ENCODE peak calls at places on chromosomes 6 and 20, in six cellular contexts. S, X, Y, W, J and G are unnamed samples.

GRCh38 chr6:145502417-145502816 is 232.9 kb downstream of the EPM2A start:
- DNase-seq in S (no peak), Y (peak), J (no peak), W (no peak), X (no peak), G (no peak)

GRCh38 chr6:1310628-1311399 is 1.1 kb upstream of the FOXQ1 start:
- DNase-seq in Y (no peak), X (peak), S (no peak), J (no peak), W (peak), G (peak)

GRCh38 chr6:10347561-10348327 is 67.1 kb downstream of the TFAP2A start:
- DNase-seq in X (no peak), S (peak), Y (peak), W (no peak), J (no peak), G (peak)

GRCh38 chr6:31737315-31738047 is 1.2 kb upstream of the CLIC1 start:
- DNase-seq in W (peak), X (peak), J (peak), S (no peak), Y (peak), G (no peak)

GRCh38 chr6:158452191-158452590 is 107.7 kb upstream of the TMEM181 start:
- DNase-seq in X (no peak), S (no peak), J (no peak), W (no peak), Y (no peak), G (peak)

GRCh38 chr6:136549359-136550044 is 720 bp downstream of the MAP7 start:
- DNase-seq in W (peak), S (no peak), Y (peak), J (no peak), X (peak), G (peak)

GRCh38 chr20:44785768-44786167 is 24.6 kb downstream of the RIMS4 start:
- DNase-seq in J (no peak), S (no peak), X (peak), W (peak), Y (no peak), G (no peak)

GRCh38 chr6:29924731-29925130 is 17.6 kb upstream of the HLA-A start:
- DNase-seq in Y (no peak), X (no peak), W (no peak), S (no peak), J (no peak), G (peak)

GRCh38 chr6:131728296-131728939 is 17.6 kb upstream of the CTAGE9 start:
- DNase-seq in X (no peak), S (peak), Y (peak), J (no peak), W (no peak), G (no peak)

GRCh38 chr20:3245156-3245555 is 6.2 kb upstream of the SLC4A11 start:
- DNase-seq in Y (no peak), J (no peak), S (no peak), W (no peak), X (no peak), G (no peak)

GRCh38 chr6:131372535-131372934 is 200.5 kb upstream of the ARG1 start:
- DNase-seq in J (no peak), W (no peak), X (no peak), S (no peak), Y (no peak), G (no peak)

GRCh38 chr6:97947841-97948240 is 664.8 kb upstream of the MMS22L start:
- DNase-seq in X (no peak), J (no peak), W (no peak), S (peak), Y (peak), G (peak)

GRCh38 chr20:63835031-63835858 is 4.2 kb upstream of the ZBTB46 start:
- DNase-seq in S (peak), Y (peak), J (peak), X (peak), W (peak), G (peak)

GRCh38 chr20:63235399-63235983 is at the start of gene BIRC7:
- DNase-seq in X (no peak), W (no peak), Y (peak), S (no peak), J (no peak), G (no peak)

GRCh38 chr6:152391179-152391880 is 245.8 kb downstream of the SYNE1 start:
- DNase-seq in Y (no peak), X (no peak), S (peak), W (no peak), J (no peak), G (no peak)

GRCh38 chr20:62837790-62838458 is 21.1 kb downstream of the COL9A3 start:
- DNase-seq in X (no peak), Y (no peak), W (no peak), J (no peak), S (no peak), G (no peak)

GRCh38 chr6:16002332-16003196 is 126.3 kb upstream of the MYLIP start:
- DNase-seq in J (no peak), S (no peak), W (no peak), Y (no peak), X (no peak), G (no peak)

GRCh38 chr6:148392611-148393160 is 50.0 kb downstream of the SASH1 start:
- DNase-seq in Y (no peak), S (no peak), J (no peak), W (no peak), X (no peak), G (no peak)

GRCh38 chr20:38674178-38675133 is 49.8 kb upstream of the SLC32A1 start:
- DNase-seq in J (peak), W (peak), X (peak), S (peak), Y (peak), G (no peak)

GRCh38 chr20:36439040-36439730 is 102.1 kb upstream of the MYL9 start:
- DNase-seq in X (peak), Y (peak), J (peak), W (peak), S (peak), G (peak)

GRCh38 chr6:157019733-157020132 is 242.6 kb downstream of the ARID1B start:
- DNase-seq in X (no peak), W (no peak), J (no peak), Y (peak), S (peak), G (no peak)

GRCh38 chr20:49396230-49396629 is 86.2 kb downstream of the KCNB1 start:
- DNase-seq in S (no peak), X (no peak), W (no peak), J (no peak), Y (no peak), G (no peak)

GRCh38 chr20:37544386-37544785 is 16.7 kb upstream of the BLCAP start:
- DNase-seq in W (no peak), J (no peak), X (peak), Y (no peak), S (no peak), G (no peak)

GRCh38 chr6:126797981-126798380 is 320.5 kb upstream of the RSPO3 start:
- DNase-seq in Y (no peak), J (no peak), W (no peak), S (no peak), X (no peak), G (no peak)

GRCh38 chr6:157645201-157645795 is 177.7 kb upstream of the SNX9 start:
- DNase-seq in Y (no peak), S (no peak), X (no peak), J (no peak), W (no peak), G (no peak)

GRCh38 chr6:15327271-15327670 is 81.4 kb downstream of the JARID2 start:
- DNase-seq in J (no peak), X (no peak), W (peak), Y (no peak), S (no peak), G (peak)

GRCh38 chr6:27872634-27873028 is 39.6 kb downstream of the OR2B2 start:
- DNase-seq in S (no peak), W (peak), Y (no peak), J (no peak), X (no peak), G (no peak)

GRCh38 chr20:23094213-23094896 is 8.2 kb upstream of the CD93 start:
- DNase-seq in Y (no peak), J (no peak), X (no peak), W (no peak), S (no peak), G (no peak)

GRCh38 chr6:154302111-154302752 is 54.4 kb downstream of the IPCEF1 start:
- DNase-seq in Y (peak), W (no peak), J (no peak), X (no peak), S (peak), G (peak)

GRCh38 chr6:152952045-152952444 is 30.8 kb downstream of the FBXO5 start:
- DNase-seq in X (no peak), Y (peak), S (peak), J (no peak), W (no peak), G (no peak)

GRCh38 chr20:15742627-15743026 is 830.6 kb downstream of the KIF16B start:
- DNase-seq in J (no peak), S (no peak), X (no peak), W (no peak), Y (no peak), G (no peak)

GRCh38 chr20:55242853-55243252 is 762.5 kb downstream of the CBLN4 start:
- DNase-seq in S (no peak), Y (no peak), W (no peak), J (no peak), X (no peak), G (no peak)

GRCh38 chr6:31465185-31465536 is 32.8 kb upstream of the MICB start:
- DNase-seq in S (no peak), W (no peak), X (no peak), Y (no peak), J (no peak), G (no peak)

GRCh38 chr20:64038252-64038578 is 2.2 kb downstream of the C20orf204 start:
- DNase-seq in X (peak), S (no peak), J (no peak), W (no peak), Y (no peak), G (no peak)

GRCh38 chr20:46636981-46637860 is 14.0 kb downstream of the SLC13A3 start:
- DNase-seq in Y (no peak), J (no peak), X (no peak), S (no peak), W (peak), G (no peak)

GRCh38 chr6:120608826-120609225 is 725.5 kb downstream of the TBC1D32 start:
- DNase-seq in Y (no peak), J (no peak), S (no peak), W (no peak), X (no peak), G (no peak)

GRCh38 chr6:67112120-67112519 is 1405.1 kb upstream of the EYS start:
- DNase-seq in J (no peak), W (no peak), S (no peak), Y (no peak), X (no peak), G (no peak)

GRCh38 chr6:42030585-42031506 is 19.5 kb upstream of the TAF8 start:
- DNase-seq in Y (peak), S (no peak), W (no peak), J (no peak), X (no peak), G (no peak)
- H3K18ac ChIP-seq in Y (peak), S (no peak), W (peak), J (peak), X (no peak), G (no peak)

DNA sequence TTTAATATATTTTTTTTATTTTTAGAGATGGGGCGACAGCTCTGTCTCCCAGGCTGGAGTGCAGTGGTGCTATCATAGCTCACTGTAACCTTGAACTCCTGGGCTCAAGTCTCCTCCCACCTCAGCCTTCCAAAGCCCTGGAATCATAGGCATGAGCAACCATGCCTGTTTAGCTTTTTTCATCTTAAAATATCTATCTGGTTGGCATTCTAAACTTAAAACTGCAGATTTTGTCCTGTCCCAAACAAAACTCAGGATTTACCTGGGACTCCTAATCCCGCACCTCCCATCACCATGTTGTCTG is 124.7 kb downstream of the SULF2 start:
- DNase-seq in J (no peak), Y (no peak), X (no peak), W (no peak), S (no peak), G (no peak)
- H4K91ac ChIP-seq in J (no peak), Y (no peak), X (no peak), W (no peak), S (no peak), G (no peak)

GRCh38 chr6:7630792-7631191 is 40.8 kb downstream of the SNRNP48 start:
- DNase-seq in W (no peak), Y (no peak), S (no peak), X (peak), J (no peak), G (no peak)
- H3K9ac ChIP-seq in W (no peak), Y (no peak), S (no peak), X (no peak), J (no peak), G (no peak)

GRCh38 chr6:33960345-33961313 is 156.8 kb upstream of the MLN start:
- DNase-seq in J (no peak), X (no peak), W (no peak), Y (no peak), S (no peak), G (no peak)

GRCh38 chr6:33958208-33958862 is 154.5 kb upstream of the MLN start:
- DNase-seq in S (no peak), X (peak), W (peak), J (peak), Y (no peak), G (no peak)

GRCh38 chr6:33957391-33958207 is 153.8 kb upstream of the MLN start:
- DNase-seq in X (no peak), Y (no peak), W (no peak), S (no peak), J (no peak), G (no peak)

GRCh38 chr6:33959661-33960344 is 156.0 kb upstream of the MLN start:
- DNase-seq in J (no peak), Y (no peak), W (no peak), S (no peak), X (no peak), G (no peak)

GRCh38 chr6:33958863-33959651 is 155.3 kb upstream of the MLN start:
- DNase-seq in X (no peak), Y (no peak), S (no peak), J (no peak), W (no peak), G (no peak)
- H3K18ac ChIP-seq in X (no peak), Y (no peak), S (no peak), J (peak), W (no peak), G (no peak)

GRCh38 chr6:24883618-24884017 is 52.1 kb downstream of the RIPOR2 start:
- DNase-seq in Y (peak), X (no peak), J (no peak), W (no peak), S (peak), G (no peak)

GRCh38 chr6:24879351-24879750 is 56.4 kb downstream of the RIPOR2 start:
- DNase-seq in Y (no peak), S (no peak), X (no peak), J (no peak), W (no peak), G (peak)

GRCh38 chr6:24882835-24883555 is 52.8 kb downstream of the RIPOR2 start:
- DNase-seq in W (no peak), Y (no peak), S (no peak), X (no peak), J (no peak), G (no peak)

GRCh38 chr6:24887520-24887919 is 48.2 kb downstream of the RIPOR2 start:
- DNase-seq in W (no peak), Y (no peak), S (no peak), X (no peak), J (no peak), G (no peak)

DNA sequence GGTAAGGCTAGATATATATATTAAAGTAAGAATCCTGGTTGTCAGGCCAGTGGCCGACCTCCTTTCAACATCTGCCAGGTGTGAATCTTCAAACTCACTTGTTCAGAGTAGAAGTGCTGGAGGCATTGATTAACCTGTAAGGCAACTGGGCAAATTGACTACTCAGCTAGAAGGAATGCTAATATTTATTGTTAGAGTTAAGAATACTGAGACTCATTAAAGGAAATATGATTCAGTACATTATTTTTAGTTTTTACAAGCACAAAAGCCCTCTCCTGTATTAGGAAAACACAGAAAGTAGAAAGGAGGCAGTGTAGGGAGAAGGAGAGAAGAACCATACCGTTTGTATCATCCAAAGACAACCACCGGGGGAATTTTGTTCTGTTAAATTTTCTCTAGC is 53.5 kb downstream of the RIPOR2 start:
- DNase-seq in S (peak), X (no peak), J (no peak), Y (peak), W (no peak), G (no peak)
- H4K91ac ChIP-seq in S (no peak), X (no peak), J (no peak), Y (no peak), W (no peak), G (no peak)

DNA sequence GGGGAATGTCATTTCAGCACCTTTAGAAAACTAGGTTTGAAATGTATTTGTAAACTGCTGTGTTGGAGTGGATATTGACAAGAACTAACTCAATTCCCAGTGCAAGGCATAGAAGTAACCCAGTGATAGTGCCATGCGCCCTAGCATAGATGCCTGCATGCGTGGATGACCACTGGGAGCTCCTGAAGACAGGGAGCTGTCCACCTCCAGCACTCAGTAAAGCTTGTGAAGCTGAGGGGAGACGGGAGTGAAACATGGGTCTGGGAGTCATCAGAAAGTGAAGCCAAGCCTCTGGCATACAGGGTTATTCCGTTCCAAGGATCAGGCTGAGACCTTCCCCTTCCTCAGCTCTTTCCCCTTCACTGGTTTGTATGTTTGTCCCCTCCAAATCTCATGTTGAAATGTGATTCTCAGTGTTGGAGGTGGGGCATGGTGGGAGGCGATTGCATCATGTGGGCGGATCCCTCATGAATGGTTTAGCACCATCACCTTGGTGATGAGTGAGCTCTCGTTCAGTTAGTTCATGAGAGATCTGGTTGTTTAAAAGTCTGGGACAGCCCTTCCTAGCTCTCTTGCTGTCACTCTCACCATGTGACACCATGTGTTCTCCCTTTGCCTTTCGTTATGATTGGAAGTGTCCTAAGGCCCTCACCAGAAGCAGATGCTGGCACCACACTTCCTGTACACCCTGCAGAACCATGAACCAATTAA is 146.5 kb upstream of the FERMT1 start:
- DNase-seq in J (no peak), S (no peak), X (peak), Y (peak), W (no peak), G (no peak)
- H3K9ac ChIP-seq in J (no peak), S (no peak), X (no peak), Y (no peak), W (no peak), G (no peak)

GRCh38 chr6:60671369-60671768 is 1614.7 kb downstream of the KHDRBS2 start:
- DNase-seq in S (no peak), W (no peak), J (no peak), X (no peak), Y (no peak), G (no peak)

GRCh38 chr6:60670036-60670435 is 1616.0 kb downstream of the KHDRBS2 start:
- DNase-seq in W (no peak), S (no peak), Y (peak), X (no peak), J (no peak), G (no peak)

GRCh38 chr6:60668428-60668827 is 1617.6 kb downstream of the KHDRBS2 start:
- DNase-seq in X (no peak), J (no peak), W (no peak), Y (no peak), S (no peak), G (no peak)
- H3K18ac ChIP-seq in X (no peak), J (no peak), W (no peak), Y (no peak), S (no peak), G (no peak)

DNA sequence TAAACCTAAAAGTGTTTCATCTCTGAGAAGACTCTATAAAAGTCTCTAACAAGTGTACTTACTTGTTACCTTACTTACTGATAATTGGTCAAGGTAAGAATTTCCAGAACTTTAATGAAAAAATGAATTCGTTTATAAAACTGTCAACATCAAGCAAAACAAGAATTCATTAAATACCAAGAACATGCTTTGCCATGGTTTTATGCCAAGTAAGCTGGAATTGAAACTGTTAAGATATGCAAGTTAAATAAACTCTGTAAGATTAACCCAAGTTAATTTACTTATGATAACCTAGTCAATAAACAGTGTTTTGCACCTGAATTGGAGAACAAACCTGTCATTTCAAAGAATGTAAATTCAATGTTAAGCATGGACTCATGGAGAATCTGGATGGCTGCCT is 17.1 kb upstream of the DEFB113 start:
- DNase-seq in J (no peak), S (no peak), W (no peak), Y (no peak), X (no peak), G (no peak)
- H4K91ac ChIP-seq in J (no peak), S (no peak), W (no peak), Y (no peak), X (no peak), G (no peak)